ENCODE peak calls at places on chromosomes 13 and 19, in four cellular contexts. P, L, D and S are unnamed samples.

GRCh38 chr13:113151745-113152707 is 6.4 kb upstream of the PROZ start:
- DNase-seq in L (peak), D (no peak), P (no peak), S (no peak)

GRCh38 chr19:51571599-51571998 is 516 bp downstream of the ZNF175 start:
- DNase-seq in L (no peak), P (no peak), D (no peak), S (no peak)

GRCh38 chr13:25085125-25085742 is 10.7 kb upstream of the PABPC3 start:
- DNase-seq in L (peak), D (no peak), P (peak), S (peak)

GRCh38 chr19:45087531-45087930 is 5.4 kb upstream of the PPP1R37 start:
- DNase-seq in D (peak), L (no peak), P (no peak), S (no peak)

GRCh38 chr13:51981355-51981754 is 29.9 kb downstream of the ATP7B start:
- DNase-seq in P (no peak), D (no peak), L (peak), S (no peak)

GRCh38 chr13:32851083-32852064 is 164.8 kb upstream of the KL start:
- DNase-seq in L (no peak), P (no peak), D (no peak), S (no peak)

GRCh38 chr19:45526143-45526542 is 18.9 kb downstream of the VASP start:
- DNase-seq in D (no peak), P (peak), L (peak), S (no peak)

GRCh38 chr13:73273737-73274136 is 214.9 kb downstream of the KLF5 start:
- DNase-seq in P (no peak), L (peak), D (no peak), S (no peak)

GRCh38 chr13:89465366-89465765 is 1794.2 kb downstream of the SLITRK5 start:
- DNase-seq in D (no peak), L (peak), P (no peak), S (peak)

GRCh38 chr13:73040968-73041580 is 17.7 kb upstream of the KLF5 start:
- DNase-seq in L (no peak), P (no peak), D (no peak), S (no peak)

GRCh38 chr13:46552888-46553520 is at the start of gene LRCH1:
- DNase-seq in D (peak), L (peak), P (peak), S (peak)

GRCh38 chr13:108475181-108475580 is 154.2 kb upstream of the MYO16 start:
- DNase-seq in P (no peak), L (no peak), D (no peak), S (no peak)

GRCh38 chr13:47459512-47459911 is 541.6 kb downstream of the SUCLA2 start:
- DNase-seq in P (no peak), D (no peak), L (peak), S (no peak)